ENCODE peak calls at places on chromosomes 6 and 20, in six cellular contexts. One of them, this sample, is unnamed.

GRCh38 chr6:44702292-44702691 is 314.8 kb downstream of the CDC5L start:
- DNase-seq in GM04504: no peak
- DNase-seq in fibroblast of lung: peak
- DNase-seq in T-cell: no peak
- DNase-seq in MCF 10A: no peak
- DNase-seq in sigmoid colon: no peak
- DNase-seq in this sample: no peak

GRCh38 chr6:68718379-68719073 is 83.4 kb downstream of the ADGRB3 start:
- DNase-seq in T-cell: no peak
- DNase-seq in GM04504: no peak
- DNase-seq in sigmoid colon: no peak
- DNase-seq in MCF 10A: no peak
- DNase-seq in fibroblast of lung: peak
- DNase-seq in this sample: no peak

GRCh38 chr6:166307082-166307980 is 861 bp downstream of the PRR18 start:
- DNase-seq in fibroblast of lung: peak
- DNase-seq in MCF 10A: no peak
- DNase-seq in sigmoid colon: no peak
- DNase-seq in T-cell: no peak
- DNase-seq in GM04504: no peak
- DNase-seq in this sample: no peak

GRCh38 chr6:84842526-84843161 is 78.2 kb upstream of the TBX18 start:
- DNase-seq in T-cell: no peak
- DNase-seq in fibroblast of lung: no peak
- DNase-seq in sigmoid colon: no peak
- DNase-seq in MCF 10A: peak
- DNase-seq in GM04504: no peak
- DNase-seq in this sample: no peak

GRCh38 chr20:33419140-33419974 is 18.0 kb upstream of the CDK5RAP1 start:
- DNase-seq in MCF 10A: no peak
- DNase-seq in T-cell: no peak
- DNase-seq in sigmoid colon: no peak
- DNase-seq in fibroblast of lung: peak
- DNase-seq in GM04504: no peak
- DNase-seq in this sample: no peak

GRCh38 chr6:48490658-48491057 is 379.7 kb upstream of the PTCHD4 start:
- DNase-seq in fibroblast of lung: no peak
- DNase-seq in sigmoid colon: no peak
- DNase-seq in MCF 10A: no peak
- DNase-seq in T-cell: no peak
- DNase-seq in GM04504: no peak
- DNase-seq in this sample: no peak

GRCh38 chr6:11613858-11614257 is 76.3 kb downstream of the TMEM170B start:
- DNase-seq in T-cell: no peak
- DNase-seq in sigmoid colon: no peak
- DNase-seq in fibroblast of lung: peak
- DNase-seq in MCF 10A: peak
- DNase-seq in GM04504: peak
- DNase-seq in this sample: peak

GRCh38 chr6:18121580-18122127 is 823 bp downstream of the NHLRC1 start:
- DNase-seq in GM04504: no peak
- DNase-seq in T-cell: no peak
- DNase-seq in MCF 10A: no peak
- DNase-seq in sigmoid colon: peak
- DNase-seq in fibroblast of lung: no peak
- DNase-seq in this sample: no peak

GRCh38 chr6:100420711-100421110 is 44.0 kb downstream of the SIM1 start:
- DNase-seq in MCF 10A: no peak
- DNase-seq in fibroblast of lung: no peak
- DNase-seq in T-cell: no peak
- DNase-seq in sigmoid colon: no peak
- DNase-seq in GM04504: no peak
- DNase-seq in this sample: no peak

GRCh38 chr6:119844385-119844784 is 494.8 kb upstream of the MAN1A1 start:
- DNase-seq in T-cell: no peak
- DNase-seq in sigmoid colon: no peak
- DNase-seq in MCF 10A: no peak
- DNase-seq in GM04504: no peak
- DNase-seq in fibroblast of lung: no peak
- DNase-seq in this sample: no peak

GRCh38 chr20:47468290-47469050 is 33.2 kb upstream of the NCOA3 start:
- DNase-seq in T-cell: no peak
- DNase-seq in sigmoid colon: no peak
- DNase-seq in fibroblast of lung: no peak
- DNase-seq in MCF 10A: no peak
- DNase-seq in GM04504: no peak
- DNase-seq in this sample: no peak

GRCh38 chr6:110643175-110643574 is 166.8 kb upstream of the SLC22A16 start:
- DNase-seq in fibroblast of lung: peak
- DNase-seq in MCF 10A: no peak
- DNase-seq in GM04504: no peak
- DNase-seq in T-cell: no peak
- DNase-seq in sigmoid colon: no peak
- DNase-seq in this sample: no peak